ENCODE peak calls at places on chromosome 19, in four cellular contexts. E is K562, M is GM12878, C is HepG2. U is an unnamed sample.

GRCh38 chr19:5144545-5145179 is 175.7 kb downstream of the KDM4B start:
- DNase-seq in C (no peak), M (no peak), E (no peak), U (no peak)

GRCh38 chr19:39738809-39739208 is 980 bp upstream of the CLC start:
- DNase-seq in M (no peak), E (no peak), C (no peak), U (no peak)

GRCh38 chr19:55340784-55341147 is 1.1 kb downstream of the KMT5C start:
- DNase-seq in E (peak), C (no peak), M (no peak), U (no peak)

GRCh38 chr19:57887195-57887941 is 1.5 kb downstream of the ZNF814 start:
- DNase-seq in M (no peak), C (no peak), E (no peak), U (no peak)

GRCh38 chr19:5090780-5091575 is 122.1 kb downstream of the KDM4B start:
- DNase-seq in M (no peak), C (no peak), E (peak), U (no peak)

GRCh38 chr19:54574527-54575056 is 1.0 kb downstream of the LILRA2 start:
- DNase-seq in E (no peak), C (no peak), M (no peak), U (no peak)

GRCh38 chr19:46491975-46492682 is 3.5 kb downstream of the PNMA8B start:
- DNase-seq in E (no peak), C (no peak), M (no peak), U (no peak)

GRCh38 chr19:48750351-48750750 is 2.1 kb downstream of the FUT1 start:
- DNase-seq in E (no peak), C (no peak), M (no peak), U (no peak)

GRCh38 chr19:46714523-46715106 is 2.3 kb downstream of the PRKD2 start:
- DNase-seq in M (no peak), E (no peak), C (no peak), U (no peak)

GRCh38 chr19:29410974-29411615 is 114.7 kb upstream of the VSTM2B start:
- DNase-seq in M (no peak), E (no peak), C (no peak), U (no peak)

GRCh38 chr19:5635427-5635826 is 12.5 kb downstream of the SAFB start:
- DNase-seq in E (no peak), C (no peak), M (no peak), U (no peak)

GRCh38 chr19:53558404-53558803 is 20.5 kb downstream of the ZNF331 start:
- DNase-seq in C (no peak), E (no peak), M (no peak), U (no peak)

GRCh38 chr19:8255426-8256125 is 46.4 kb downstream of the CERS4 start:
- DNase-seq in E (no peak), C (no peak), M (no peak), U (no peak)

GRCh38 chr19:13978306-13978705 is 26.0 kb downstream of the DCAF15 start:
- DNase-seq in E (peak), C (no peak), M (no peak), U (no peak)

GRCh38 chr19:14318873-14319272 is 62.4 kb upstream of the ADGRE5 start:
- DNase-seq in C (no peak), E (peak), M (no peak), U (no peak)

GRCh38 chr19:29477831-29478577 is 47.8 kb upstream of the VSTM2B start:
- DNase-seq in M (no peak), C (no peak), E (no peak), U (no peak)

GRCh38 chr19:5058456-5059190 is 89.7 kb downstream of the KDM4B start:
- DNase-seq in E (no peak), M (no peak), C (no peak), U (no peak)

GRCh38 chr19:12222980-12223630 is 60.2 kb downstream of the ZNF136 start:
- DNase-seq in M (no peak), C (no peak), E (no peak), U (no peak)

GRCh38 chr19:47511128-47511517 is 3.7 kb downstream of the NAPA start:
- DNase-seq in C (no peak), M (no peak), E (no peak), U (no peak)

GRCh38 chr19:8050274-8051096 is 2.1 kb upstream of the CCL25 start:
- DNase-seq in E (peak), M (peak), C (peak), U (peak)

GRCh38 chr19:48868196-48868886 is at the start of gene PLEKHA4:
- DNase-seq in C (no peak), M (no peak), E (peak), U (no peak)

GRCh38 chr19:56834564-56835375 is 5.8 kb downstream of the PEG3 start:
- DNase-seq in M (no peak), E (no peak), C (no peak), U (no peak)

GRCh38 chr19:55146078-55146647 is 2.8 kb downstream of the TNNT1 start:
- DNase-seq in C (no peak), E (peak), M (no peak), U (peak)

GRCh38 chr19:49761625-49762311 is 1.3 kb downstream of the TSKS start:
- DNase-seq in E (peak), C (peak), M (no peak), U (no peak)

GRCh38 chr19:29623726-29624488 is 17.8 kb downstream of the POP4 start:
- DNase-seq in C (no peak), E (peak), M (no peak), U (no peak)

GRCh38 chr19:11496391-11497163 is 9.1 kb downstream of the ZNF653 start:
- DNase-seq in C (peak), M (no peak), E (peak), U (peak)

GRCh38 chr19:49132974-49133609 is 13.7 kb downstream of the PPFIA3 start:
- DNase-seq in E (peak), C (no peak), M (no peak), U (no peak)

GRCh38 chr19:56900573-56901097 is 60.1 kb upstream of the PEG3 start:
- DNase-seq in C (peak), M (no peak), E (no peak), U (no peak)

GRCh38 chr19:19578241-19578640 is 40.2 kb downstream of the CILP2 start:
- DNase-seq in C (no peak), E (no peak), M (no peak), U (no peak)

GRCh38 chr19:15107056-15108010 is at the start of gene SYDE1:
- DNase-seq in M (no peak), C (peak), E (no peak), U (peak)

GRCh38 chr19:40658031-40658430 is 32.4 kb downstream of the NUMBL start:
- DNase-seq in C (no peak), E (no peak), M (no peak), U (no peak)

GRCh38 chr19:7925171-7925837 is 631 bp downstream of the CTXN1 start:
- DNase-seq in E (peak), M (no peak), C (peak), U (peak)

GRCh38 chr19:54248016-54248601 is 5.5 kb upstream of the LILRA6 start:
- DNase-seq in M (no peak), C (no peak), E (no peak), U (no peak)

GRCh38 chr19:12994701-12995595 is at the start of gene NFIX:
- DNase-seq in M (no peak), C (peak), E (peak), U (peak)

GRCh38 chr19:45200614-45201013 is 22.0 kb downstream of the BLOC1S3 start:
- DNase-seq in C (peak), M (no peak), E (peak), U (no peak)
- TF ChIP-seq TARDBP in C (no peak), M (no peak), E (no peak), U (no peak)

GRCh38 chr19:51626675-51627074 is 3.5 kb downstream of the SIGLEC5 start:
- DNase-seq in M (no peak), E (no peak), C (no peak), U (no peak)
- TF ChIP-seq FOXK2 in M (no peak), E (no peak), C (no peak), U (no peak)

GRCh38 chr19:17582613-17583012 is 27.2 kb downstream of the COLGALT1 start:
- DNase-seq in E (no peak), C (no peak), M (no peak), U (peak)

GRCh38 chr19:17580470-17581000 is 25.1 kb downstream of the COLGALT1 start:
- DNase-seq in M (no peak), E (no peak), C (no peak), U (no peak)

GRCh38 chr19:17584132-17584531 is 28.7 kb downstream of the COLGALT1 start:
- DNase-seq in M (no peak), E (no peak), C (no peak), U (no peak)

GRCh38 chr19:17579523-17580244 is 24.2 kb downstream of the COLGALT1 start:
- DNase-seq in C (no peak), E (peak), M (no peak), U (peak)

GRCh38 chr19:17581211-17581874 is 25.9 kb downstream of the COLGALT1 start:
- DNase-seq in E (no peak), M (no peak), C (no peak), U (no peak)
- TF ChIP-seq TARDBP in E (no peak), M (no peak), C (no peak), U (no peak)

DNA sequence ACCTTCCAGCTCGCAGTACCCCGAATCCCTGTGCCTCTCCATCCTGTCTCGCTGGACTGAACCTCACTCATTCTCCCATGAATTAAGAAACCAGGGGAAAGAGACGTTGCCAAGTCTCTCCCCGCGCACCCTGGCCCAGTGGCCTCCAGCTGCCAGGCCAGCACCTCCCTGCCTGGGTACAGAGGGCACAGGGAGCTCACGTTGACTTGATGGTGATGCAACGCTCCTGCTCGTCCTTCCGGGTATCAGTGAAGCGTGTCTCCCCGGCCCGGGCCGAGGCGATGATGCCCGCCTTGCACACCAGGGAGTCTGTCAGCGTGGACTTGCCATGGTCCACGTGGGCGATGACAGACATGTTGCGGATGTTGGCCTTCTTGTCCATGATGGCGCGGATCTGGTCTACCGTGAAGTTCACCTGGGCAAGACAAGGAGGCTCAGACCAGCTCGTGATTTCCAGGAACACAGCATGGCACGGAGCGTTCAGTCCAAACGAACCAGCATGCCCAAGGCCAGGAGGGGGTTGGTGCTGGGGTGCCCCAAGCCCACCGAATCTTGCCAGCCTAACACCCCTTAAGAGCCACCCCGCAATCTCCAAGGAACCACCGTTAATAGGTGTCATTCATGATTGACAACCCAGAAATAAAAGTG is 1.2 kb downstream of the EEF2 start:
- DNase-seq in M (no peak), E (peak), C (no peak), U (no peak)
- TF ChIP-seq FOXK2 in M (no peak), E (peak), C (peak), U (no peak)

DNA sequence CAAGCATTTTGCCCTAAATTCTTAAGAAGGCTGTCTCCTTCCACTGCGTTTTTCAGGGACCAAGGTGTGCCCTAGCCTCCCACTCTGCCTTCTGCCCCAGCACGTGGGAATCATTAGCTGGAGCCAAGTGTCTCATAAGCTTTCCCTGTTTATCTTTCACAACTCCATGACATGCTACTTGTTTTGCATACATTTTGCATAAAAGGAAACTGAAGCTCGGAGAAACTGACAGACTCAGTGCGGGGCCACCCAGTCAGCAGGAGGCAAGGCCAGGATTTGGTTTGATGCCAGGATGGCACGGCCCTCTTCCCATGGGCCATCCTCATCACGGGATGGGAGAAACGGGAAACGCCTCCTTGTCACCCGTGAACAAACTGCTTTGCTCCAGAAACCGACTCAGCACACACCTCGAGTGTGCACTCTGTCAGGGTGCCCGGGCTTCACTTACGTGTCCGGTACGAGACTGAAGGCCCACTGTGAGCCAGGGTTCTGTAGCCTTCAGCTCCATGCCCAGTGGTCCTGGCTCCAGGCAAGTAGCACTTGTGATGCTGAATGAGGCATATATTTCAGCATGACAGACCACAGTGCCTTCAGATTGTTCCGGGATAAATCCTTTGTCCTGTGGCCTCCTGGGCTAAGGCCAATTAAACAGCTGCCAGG is 9.6 kb downstream of the CEBPA start:
- DNase-seq in C (no peak), E (no peak), M (no peak), U (peak)
- TF ChIP-seq TARDBP in C (no peak), E (no peak), M (no peak), U (no peak)

DNA sequence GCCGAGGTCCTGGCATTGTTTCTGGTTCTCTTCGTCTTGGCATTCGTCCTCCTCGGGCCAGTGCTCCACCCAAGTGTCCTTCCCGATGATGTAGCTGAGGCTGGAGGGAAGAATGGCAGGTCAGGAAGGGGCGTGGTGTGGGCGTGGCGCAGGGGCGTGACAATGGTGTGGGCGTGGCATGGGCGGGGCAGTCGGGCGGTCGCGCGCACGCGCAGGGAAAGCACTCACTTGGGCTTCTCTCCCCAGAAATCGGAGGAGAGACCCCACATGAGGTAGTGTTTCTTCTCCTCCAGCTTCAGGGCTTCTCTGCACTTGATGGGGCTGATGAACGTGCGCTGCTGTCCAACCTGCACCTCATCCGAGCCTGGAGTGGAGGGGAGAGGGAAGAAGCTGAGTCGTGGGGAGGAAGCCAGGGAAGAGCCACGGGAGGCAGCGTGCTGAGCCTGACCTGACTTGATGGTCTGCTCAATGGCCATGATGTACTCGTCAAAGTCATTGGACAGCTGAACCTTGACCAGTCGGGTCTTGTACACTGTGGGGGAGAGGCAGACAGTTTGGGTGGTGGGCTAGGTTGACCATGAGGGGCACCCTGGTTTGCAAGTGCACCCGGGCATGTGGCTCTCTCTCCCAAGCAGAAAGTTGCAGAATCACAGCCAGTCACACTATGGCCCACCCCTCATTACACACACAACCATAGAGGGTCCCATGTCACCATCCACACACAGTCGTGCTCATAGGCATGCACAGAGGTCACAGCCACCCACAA is 8.1 kb upstream of the TNFSF14 start:
- DNase-seq in C (no peak), M (no peak), E (peak), U (peak)
- TF ChIP-seq FOXK2 in C (no peak), M (no peak), E (no peak), U (no peak)

DNA sequence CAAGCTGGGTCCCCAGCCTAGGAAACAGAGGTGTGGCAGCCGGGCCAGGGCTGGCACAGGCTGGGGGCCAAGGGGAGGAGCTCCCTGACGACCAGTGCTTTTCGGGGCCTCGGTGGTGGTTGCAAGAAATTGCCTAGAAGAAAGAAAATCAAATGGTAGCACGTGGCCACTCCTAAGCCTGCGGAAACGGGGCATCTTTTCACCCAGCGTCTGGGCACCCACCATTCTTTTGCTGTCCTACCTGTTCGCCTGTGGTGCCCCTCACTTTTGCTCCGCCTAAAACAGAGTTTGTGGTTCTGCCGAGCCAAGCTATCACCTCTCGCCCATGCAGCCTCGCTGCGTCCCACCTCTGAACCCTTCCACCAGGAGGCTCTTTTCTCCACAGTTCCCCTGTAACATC is 7.1 kb upstream of the KRTDAP start:
- DNase-seq in C (no peak), E (no peak), M (no peak), U (no peak)
- TF ChIP-seq TARDBP in C (no peak), E (no peak), M (no peak), U (no peak)

DNA sequence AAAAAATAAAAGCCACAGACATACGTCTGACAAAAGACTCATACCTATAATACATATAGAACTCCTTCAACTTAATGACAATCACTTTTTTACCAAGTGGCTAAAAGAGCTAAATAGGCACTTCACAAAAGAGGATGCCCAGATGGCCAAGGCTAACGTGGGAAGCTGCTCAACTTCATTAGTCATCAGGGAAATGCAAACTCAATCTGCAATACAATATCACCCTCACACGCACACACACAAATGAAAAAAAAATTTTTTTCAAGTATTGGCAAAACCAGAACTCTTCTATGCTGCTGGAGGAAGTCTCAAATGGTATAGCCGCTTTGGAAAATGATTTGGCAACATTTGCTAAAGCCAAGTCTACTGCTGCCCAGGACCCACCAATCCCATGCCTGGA is 14.6 kb upstream of the DNMT1 start:
- DNase-seq in M (no peak), C (no peak), E (no peak), U (no peak)
- TF ChIP-seq FOXK2 in M (no peak), C (no peak), E (no peak), U (no peak)

GRCh38 chr19:2476451-2477140 is 669 bp downstream of the GADD45B start:
- DNase-seq in E (peak), C (no peak), M (no peak), U (peak)
- TF ChIP-seq TARDBP in E (no peak), C (no peak), M (no peak), U (no peak)

GRCh38 chr19:3682741-3683404 is 17.4 kb downstream of the PIP5K1C start:
- DNase-seq in E (peak), M (no peak), C (no peak), U (no peak)
- TF ChIP-seq FOXK2 in E (no peak), M (no peak), C (no peak), U (no peak)

U was measured in HEK293T.